ENCODE peak calls at places on chromosome 1, in seven cellular contexts. One of them, this sample, is unnamed.
A peak's percentile ranks its signal among the peaks of the same experiment; 100 is the strongest.

GRCh38 chr1:60078182-60078581 is 4.6 kb upstream of the C1orf87 start:
- DNase-seq in left lung: no peak
- DNase-seq in fibroblast of mammary gland: peak; percentile 45
- DNase-seq in HL-60: no peak
- DNase-seq in osteocyte: no peak
- DNase-seq in CD8-positive, alpha-beta T cell: no peak
- DNase-seq in esophagus squamous epithelium: no peak
- DNase-seq in this sample: no peak

GRCh38 chr1:115437146-115437639 is 99.1 kb upstream of the NGF start:
- DNase-seq in left lung: no peak
- DNase-seq in fibroblast of mammary gland: no peak
- DNase-seq in HL-60: no peak
- DNase-seq in osteocyte: no peak
- DNase-seq in CD8-positive, alpha-beta T cell: no peak
- DNase-seq in esophagus squamous epithelium: no peak
- DNase-seq in this sample: no peak

GRCh38 chr1:2415801-2416208 is 3.4 kb upstream of the PEX10 start:
- DNase-seq in left lung: no peak
- DNase-seq in fibroblast of mammary gland: no peak
- DNase-seq in HL-60: no peak
- DNase-seq in osteocyte: no peak
- DNase-seq in CD8-positive, alpha-beta T cell: peak; percentile 77
- DNase-seq in esophagus squamous epithelium: no peak
- DNase-seq in this sample: no peak

GRCh38 chr1:234836045-234836681 is 226.2 kb upstream of the IRF2BP2 start:
- DNase-seq in left lung: no peak
- DNase-seq in fibroblast of mammary gland: no peak
- DNase-seq in HL-60: no peak
- DNase-seq in osteocyte: no peak
- DNase-seq in CD8-positive, alpha-beta T cell: no peak
- DNase-seq in esophagus squamous epithelium: no peak
- DNase-seq in this sample: no peak

GRCh38 chr1:89721351-89721750 is 88.4 kb downstream of the LRRC8C start:
- DNase-seq in left lung: no peak
- DNase-seq in fibroblast of mammary gland: peak; percentile 51
- DNase-seq in HL-60: peak; percentile 21
- DNase-seq in osteocyte: no peak
- DNase-seq in CD8-positive, alpha-beta T cell: no peak
- DNase-seq in esophagus squamous epithelium: no peak
- DNase-seq in this sample: no peak

GRCh38 chr1:51523931-51524330 is 4.9 kb upstream of the EPS15 start:
- DNase-seq in left lung: no peak
- DNase-seq in fibroblast of mammary gland: no peak
- DNase-seq in HL-60: no peak
- DNase-seq in osteocyte: no peak
- DNase-seq in CD8-positive, alpha-beta T cell: no peak
- DNase-seq in esophagus squamous epithelium: no peak
- DNase-seq in this sample: no peak

GRCh38 chr1:202283991-202284390 is 57.7 kb downstream of the UBE2T start:
- DNase-seq in left lung: no peak
- DNase-seq in fibroblast of mammary gland: peak; percentile 91
- DNase-seq in HL-60: no peak
- DNase-seq in osteocyte: no peak
- DNase-seq in CD8-positive, alpha-beta T cell: no peak
- DNase-seq in esophagus squamous epithelium: no peak
- DNase-seq in this sample: no peak

GRCh38 chr1:220123889-220124288 is 30.0 kb downstream of the IARS2 start:
- DNase-seq in left lung: no peak
- DNase-seq in fibroblast of mammary gland: peak; percentile 10
- DNase-seq in HL-60: no peak
- DNase-seq in osteocyte: no peak
- DNase-seq in CD8-positive, alpha-beta T cell: no peak
- DNase-seq in esophagus squamous epithelium: no peak
- DNase-seq in this sample: no peak

GRCh38 chr1:179448429-179449149 is 82.8 kb downstream of the AXDND1 start:
- DNase-seq in left lung: no peak
- DNase-seq in fibroblast of mammary gland: no peak
- DNase-seq in HL-60: no peak
- DNase-seq in osteocyte: no peak
- DNase-seq in CD8-positive, alpha-beta T cell: no peak
- DNase-seq in esophagus squamous epithelium: no peak
- DNase-seq in this sample: no peak

GRCh38 chr1:48033495-48034050 is 36.4 kb upstream of the TRABD2B start:
- DNase-seq in left lung: no peak
- DNase-seq in fibroblast of mammary gland: no peak
- DNase-seq in HL-60: no peak
- DNase-seq in osteocyte: no peak
- DNase-seq in CD8-positive, alpha-beta T cell: no peak
- DNase-seq in esophagus squamous epithelium: no peak
- DNase-seq in this sample: no peak

GRCh38 chr1:233865902-233866301 is 38.6 kb upstream of the SLC35F3 start:
- DNase-seq in left lung: no peak
- DNase-seq in fibroblast of mammary gland: no peak
- DNase-seq in HL-60: no peak
- DNase-seq in osteocyte: no peak
- DNase-seq in CD8-positive, alpha-beta T cell: no peak
- DNase-seq in esophagus squamous epithelium: no peak
- DNase-seq in this sample: no peak

GRCh38 chr1:58764294-58764978 is 19.4 kb downstream of the JUN start:
- DNase-seq in left lung: no peak
- DNase-seq in fibroblast of mammary gland: peak; percentile 85
- DNase-seq in HL-60: no peak
- DNase-seq in osteocyte: no peak
- DNase-seq in CD8-positive, alpha-beta T cell: no peak
- DNase-seq in esophagus squamous epithelium: no peak
- DNase-seq in this sample: no peak

GRCh38 chr1:232470711-232471110 is 159.2 kb downstream of the SIPA1L2 start:
- DNase-seq in left lung: no peak
- DNase-seq in fibroblast of mammary gland: no peak
- DNase-seq in HL-60: no peak
- DNase-seq in osteocyte: no peak
- DNase-seq in CD8-positive, alpha-beta T cell: no peak
- DNase-seq in esophagus squamous epithelium: no peak
- DNase-seq in this sample: no peak

GRCh38 chr1:64623750-64624445 is 121.0 kb upstream of the RAVER2 start:
- DNase-seq in left lung: no peak
- DNase-seq in fibroblast of mammary gland: peak; percentile 56
- DNase-seq in HL-60: no peak
- DNase-seq in osteocyte: no peak
- DNase-seq in CD8-positive, alpha-beta T cell: no peak
- DNase-seq in esophagus squamous epithelium: no peak
- DNase-seq in this sample: no peak

GRCh38 chr1:29437946-29438345 is 201.6 kb downstream of the PTPRU start:
- DNase-seq in left lung: no peak
- DNase-seq in fibroblast of mammary gland: no peak
- DNase-seq in HL-60: no peak
- DNase-seq in osteocyte: no peak
- DNase-seq in CD8-positive, alpha-beta T cell: no peak
- DNase-seq in esophagus squamous epithelium: no peak
- DNase-seq in this sample: no peak

GRCh38 chr1:156933136-156933535 is 12.7 kb downstream of the LRRC71 start:
- DNase-seq in left lung: no peak
- DNase-seq in fibroblast of mammary gland: no peak
- DNase-seq in HL-60: no peak
- DNase-seq in osteocyte: no peak
- DNase-seq in CD8-positive, alpha-beta T cell: no peak
- DNase-seq in esophagus squamous epithelium: no peak
- DNase-seq in this sample: no peak

GRCh38 chr1:181076852-181077251 is 11.6 kb upstream of the IER5 start:
- DNase-seq in left lung: no peak
- DNase-seq in fibroblast of mammary gland: no peak
- DNase-seq in HL-60: no peak
- DNase-seq in osteocyte: no peak
- DNase-seq in CD8-positive, alpha-beta T cell: no peak
- DNase-seq in esophagus squamous epithelium: no peak
- DNase-seq in this sample: no peak

DNA sequence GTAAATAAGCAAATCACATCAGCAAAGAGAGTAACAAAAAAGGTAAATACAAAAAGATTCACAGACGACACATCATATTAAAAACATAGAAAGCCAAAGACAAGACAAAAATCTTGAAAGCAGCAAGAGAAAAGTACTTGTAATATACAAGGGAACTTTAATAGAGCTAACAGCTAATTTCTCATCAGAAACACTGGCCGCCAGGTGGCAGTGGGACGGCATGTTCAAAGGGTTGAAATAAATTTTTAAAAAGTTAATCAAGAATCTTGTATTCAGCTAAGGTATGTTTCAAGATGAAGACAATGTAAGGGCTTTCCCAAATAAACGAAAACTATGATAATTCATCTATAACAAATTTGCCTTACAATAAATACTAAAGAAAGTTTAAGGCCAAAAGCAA is 358.1 kb downstream of the LRRIQ3 start:
- DNase-seq in left lung: no peak
- DNase-seq in fibroblast of mammary gland: peak; percentile 11
- DNase-seq in HL-60: no peak
- DNase-seq in osteocyte: no peak
- DNase-seq in CD8-positive, alpha-beta T cell: no peak
- DNase-seq in esophagus squamous epithelium: no peak
- DNase-seq in this sample: no peak
- TF ChIP-seq CTCF in left lung: no peak
- TF ChIP-seq CTCF in fibroblast of mammary gland: peak; percentile 29
- TF ChIP-seq CTCF in HL-60: no peak
- TF ChIP-seq CTCF in osteocyte: peak; percentile 31
- TF ChIP-seq CTCF in CD8-positive, alpha-beta T cell: no peak
- TF ChIP-seq CTCF in esophagus squamous epithelium: no peak
- TF ChIP-seq CTCF in this sample: no peak

DNA sequence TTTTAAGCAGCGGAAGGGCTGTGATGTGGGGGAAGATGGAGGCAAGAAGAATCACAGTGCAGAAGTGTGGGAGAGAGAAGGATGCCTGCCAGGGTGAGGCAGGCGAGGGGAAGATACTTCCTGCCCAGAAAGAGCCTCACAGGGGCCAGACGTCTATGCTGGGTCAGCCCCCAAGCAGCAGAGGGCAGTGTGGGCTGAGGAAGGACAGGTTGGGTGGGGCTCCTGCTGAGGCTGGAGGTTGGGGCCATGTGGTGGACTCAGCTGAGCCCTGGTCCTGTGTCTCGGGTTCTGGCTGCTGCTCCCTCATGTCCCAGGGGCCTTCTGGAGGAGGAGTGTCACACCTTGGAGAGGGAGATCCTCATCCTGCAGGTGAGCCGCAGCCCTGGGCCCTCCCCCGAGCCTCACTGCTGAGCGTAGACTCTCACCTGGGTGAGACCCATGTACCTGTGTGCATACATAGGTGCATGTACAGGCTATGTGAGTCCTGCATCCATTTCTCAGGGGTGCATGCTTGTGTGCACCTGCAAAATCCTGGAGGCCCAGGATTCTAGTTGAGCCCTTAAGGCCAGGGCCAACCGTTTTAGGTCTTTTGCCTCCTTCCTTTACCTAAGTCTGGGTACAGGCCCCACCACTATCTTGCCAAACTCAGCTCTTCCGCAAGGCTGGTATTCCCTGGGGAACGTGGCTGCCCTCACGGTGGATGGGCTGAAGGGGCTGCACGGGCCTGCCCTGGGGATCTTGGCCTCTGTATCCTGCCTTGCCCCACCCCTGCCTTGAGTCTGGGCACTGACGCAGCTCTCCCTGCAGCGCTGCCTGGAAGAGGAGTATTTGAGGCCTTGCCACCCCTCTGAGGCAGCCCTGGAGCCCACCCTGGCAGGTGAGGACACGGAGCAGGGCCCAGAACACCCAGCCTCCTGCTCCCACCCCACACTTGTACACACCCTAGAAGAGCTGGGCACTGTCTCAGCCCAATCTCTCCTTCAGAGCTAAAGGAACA is 3.7 kb downstream of the CCDC24 start:
- DNase-seq in left lung: no peak
- DNase-seq in fibroblast of mammary gland: peak; percentile 47
- DNase-seq in HL-60: no peak
- DNase-seq in osteocyte: no peak
- DNase-seq in CD8-positive, alpha-beta T cell: no peak
- DNase-seq in esophagus squamous epithelium: no peak
- DNase-seq in this sample: no peak
- TF ChIP-seq CTCF in left lung: no peak
- TF ChIP-seq CTCF in fibroblast of mammary gland: peak; percentile 51
- TF ChIP-seq CTCF in HL-60: peak; percentile 11
- TF ChIP-seq CTCF in osteocyte: peak; percentile 32
- TF ChIP-seq CTCF in CD8-positive, alpha-beta T cell: no peak
- TF ChIP-seq CTCF in esophagus squamous epithelium: no peak
- TF ChIP-seq CTCF in this sample: no peak

GRCh38 chr1:227779021-227779441 is 36.4 kb upstream of the PRSS38 start:
- DNase-seq in left lung: no peak
- DNase-seq in fibroblast of mammary gland: no peak
- DNase-seq in HL-60: no peak
- DNase-seq in osteocyte: peak; percentile 65
- DNase-seq in CD8-positive, alpha-beta T cell: peak; percentile 47
- DNase-seq in esophagus squamous epithelium: no peak
- DNase-seq in this sample: peak; percentile 8
- TF ChIP-seq CTCF in left lung: no peak
- TF ChIP-seq CTCF in fibroblast of mammary gland: no peak
- TF ChIP-seq CTCF in HL-60: no peak
- TF ChIP-seq CTCF in osteocyte: no peak
- TF ChIP-seq CTCF in CD8-positive, alpha-beta T cell: no peak
- TF ChIP-seq CTCF in esophagus squamous epithelium: no peak
- TF ChIP-seq CTCF in this sample: no peak

GRCh38 chr1:152398812-152399698 is 15.0 kb downstream of the CRNN start:
- DNase-seq in left lung: no peak
- DNase-seq in fibroblast of mammary gland: peak; percentile 10
- DNase-seq in HL-60: no peak
- DNase-seq in osteocyte: no peak
- DNase-seq in CD8-positive, alpha-beta T cell: no peak
- DNase-seq in esophagus squamous epithelium: no peak
- DNase-seq in this sample: no peak

GRCh38 chr1:152392909-152393308 is 21.2 kb downstream of the CRNN start:
- DNase-seq in left lung: no peak
- DNase-seq in fibroblast of mammary gland: no peak
- DNase-seq in HL-60: no peak
- DNase-seq in osteocyte: no peak
- DNase-seq in CD8-positive, alpha-beta T cell: no peak
- DNase-seq in esophagus squamous epithelium: no peak
- DNase-seq in this sample: no peak

GRCh38 chr1:152394151-152394550 is 19.9 kb downstream of the CRNN start:
- DNase-seq in left lung: no peak
- DNase-seq in fibroblast of mammary gland: no peak
- DNase-seq in HL-60: no peak
- DNase-seq in osteocyte: no peak
- DNase-seq in CD8-positive, alpha-beta T cell: no peak
- DNase-seq in esophagus squamous epithelium: no peak
- DNase-seq in this sample: no peak

DNA sequence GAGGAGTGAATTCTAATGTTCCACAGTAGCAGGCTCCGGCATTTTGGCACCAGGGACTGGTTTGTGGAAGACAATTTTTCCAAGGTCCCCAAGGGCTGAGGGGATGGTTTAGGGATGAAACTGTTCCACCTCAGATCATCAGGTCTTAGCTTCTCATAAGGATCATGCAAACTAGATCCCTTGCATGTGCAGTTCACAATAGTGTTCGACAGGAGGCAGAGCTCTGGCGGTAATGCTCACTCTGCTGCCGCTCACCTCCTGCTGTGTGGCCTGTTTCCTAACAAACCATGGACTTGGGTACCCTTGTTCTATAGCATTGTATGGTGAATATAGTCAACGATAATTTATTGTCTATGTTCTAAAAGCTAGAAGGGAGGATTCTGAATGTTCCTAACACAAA is 16.6 kb downstream of the CRNN start:
- DNase-seq in left lung: no peak
- DNase-seq in fibroblast of mammary gland: peak; percentile 6
- DNase-seq in HL-60: no peak
- DNase-seq in osteocyte: no peak
- DNase-seq in CD8-positive, alpha-beta T cell: no peak
- DNase-seq in esophagus squamous epithelium: no peak
- DNase-seq in this sample: no peak
- TF ChIP-seq CTCF in left lung: no peak
- TF ChIP-seq CTCF in fibroblast of mammary gland: no peak
- TF ChIP-seq CTCF in HL-60: no peak
- TF ChIP-seq CTCF in osteocyte: no peak
- TF ChIP-seq CTCF in CD8-positive, alpha-beta T cell: no peak
- TF ChIP-seq CTCF in esophagus squamous epithelium: no peak
- TF ChIP-seq CTCF in this sample: no peak

This sample was measured in activated B cell treated with CpG ODN at 0.5 μM for 24 hours.